ENCODE peak calls at places on chromosomes 4 and X, in eight cellular contexts. K is GM20000, C is body of pancreas, P is PC-9, I is glutamatergic neuron, S is ascending aorta, Q is tibial artery, Y is GM06990. D is an unnamed sample.

GRCh38 chrX:130171446-130172126 is at the start of gene RAB33A:
- DNase-seq in K (peak), C (no peak), P (no peak), I (peak), S (no peak), Q (no peak), Y (peak), D (no peak)

GRCh38 chr4:81460837-81461233 is 10.9 kb downstream of the RASGEF1B start:
- DNase-seq in K (no peak), C (no peak), P (no peak), I (no peak), S (no peak), Q (no peak), Y (no peak), D (no peak)

GRCh38 chr4:153573221-153573620 is 107.1 kb downstream of the TMEM131L start:
- DNase-seq in K (no peak), C (no peak), P (no peak), I (no peak), S (no peak), Q (no peak), Y (no peak), D (no peak)

GRCh38 chrX:41302293-41302868 is 31.6 kb upstream of the DDX3X start:
- DNase-seq in K (peak), C (no peak), P (peak), I (no peak), S (no peak), Q (no peak), Y (no peak), D (no peak)

GRCh38 chrX:47514553-47515235 is 31.7 kb upstream of the ZNF41 start:
- DNase-seq in K (no peak), C (no peak), P (peak), I (no peak), S (no peak), Q (no peak), Y (no peak), D (no peak)

GRCh38 chr4:71680706-71681105 is 103.2 kb downstream of the GC start:
- DNase-seq in K (no peak), C (no peak), P (no peak), I (no peak), S (no peak), Q (no peak), Y (no peak), D (no peak)

GRCh38 chr4:55364691-55365346 is 18.8 kb downstream of the SRD5A3 start:
- DNase-seq in K (no peak), C (no peak), P (no peak), I (no peak), S (no peak), Q (no peak), Y (no peak), D (no peak)

GRCh38 chr4:15213415-15213814 is 211.1 kb downstream of the CPEB2 start:
- DNase-seq in K (no peak), C (no peak), P (no peak), I (no peak), S (no peak), Q (no peak), Y (no peak), D (no peak)

GRCh38 chr4:8435656-8436121 is 4.8 kb downstream of the ACOX3 start:
- DNase-seq in K (peak), C (no peak), P (no peak), I (no peak), S (no peak), Q (no peak), Y (peak), D (no peak)

GRCh38 chr4:180058731-180059215 is 2184.4 kb upstream of the TENM3 start:
- DNase-seq in K (peak), C (peak), P (no peak), I (peak), S (peak), Q (no peak), Y (peak), D (peak)

GRCh38 chr4:180057198-180057821 is 2185.9 kb upstream of the TENM3 start:
- DNase-seq in K (peak), C (no peak), P (no peak), I (no peak), S (no peak), Q (no peak), Y (no peak), D (no peak)

GRCh38 chr4:180057891-180058643 is 2185.1 kb upstream of the TENM3 start:
- DNase-seq in K (peak), C (peak), P (no peak), I (peak), S (peak), Q (no peak), Y (peak), D (peak)

GRCh38 chr4:180059216-180059881 is 2183.9 kb upstream of the TENM3 start:
- DNase-seq in K (peak), C (peak), P (no peak), I (peak), S (peak), Q (no peak), Y (peak), D (peak)

GRCh38 chr4:180060159-180060889 is 2182.9 kb upstream of the TENM3 start:
- DNase-seq in K (peak), C (no peak), P (no peak), I (no peak), S (no peak), Q (no peak), Y (no peak), D (no peak)
- TF ChIP-seq CTCF in K (no peak), C (peak), P (no peak), I (peak), S (no peak), Q (no peak), Y (no peak), D (no peak)

GRCh38 chrX:45230410-45230809 is 29.7 kb upstream of the DIPK2B start:
- DNase-seq in K (no peak), C (no peak), P (no peak), I (no peak), S (no peak), Q (no peak), Y (no peak), D (no peak)
- TF ChIP-seq CTCF in K (no peak), C (no peak), P (no peak), I (no peak), S (no peak), Q (no peak), Y (no peak), D (no peak)

GRCh38 chr4:3765271-3766206 is 646 bp upstream of the ADRA2C start:
- DNase-seq in K (peak), C (peak), P (no peak), I (peak), S (peak), Q (peak), Y (no peak), D (peak)

GRCh38 chr4:3768842-3769641 is 2.9 kb downstream of the ADRA2C start:
- DNase-seq in K (no peak), C (no peak), P (no peak), I (no peak), S (no peak), Q (no peak), Y (no peak), D (no peak)

GRCh38 chr4:3767569-3768288 is 1.5 kb downstream of the ADRA2C start:
- DNase-seq in K (no peak), C (peak), P (no peak), I (peak), S (no peak), Q (no peak), Y (no peak), D (no peak)

GRCh38 chr4:3766207-3766790 is at the start of gene ADRA2C:
- DNase-seq in K (peak), C (peak), P (no peak), I (peak), S (no peak), Q (no peak), Y (no peak), D (peak)

DNA sequence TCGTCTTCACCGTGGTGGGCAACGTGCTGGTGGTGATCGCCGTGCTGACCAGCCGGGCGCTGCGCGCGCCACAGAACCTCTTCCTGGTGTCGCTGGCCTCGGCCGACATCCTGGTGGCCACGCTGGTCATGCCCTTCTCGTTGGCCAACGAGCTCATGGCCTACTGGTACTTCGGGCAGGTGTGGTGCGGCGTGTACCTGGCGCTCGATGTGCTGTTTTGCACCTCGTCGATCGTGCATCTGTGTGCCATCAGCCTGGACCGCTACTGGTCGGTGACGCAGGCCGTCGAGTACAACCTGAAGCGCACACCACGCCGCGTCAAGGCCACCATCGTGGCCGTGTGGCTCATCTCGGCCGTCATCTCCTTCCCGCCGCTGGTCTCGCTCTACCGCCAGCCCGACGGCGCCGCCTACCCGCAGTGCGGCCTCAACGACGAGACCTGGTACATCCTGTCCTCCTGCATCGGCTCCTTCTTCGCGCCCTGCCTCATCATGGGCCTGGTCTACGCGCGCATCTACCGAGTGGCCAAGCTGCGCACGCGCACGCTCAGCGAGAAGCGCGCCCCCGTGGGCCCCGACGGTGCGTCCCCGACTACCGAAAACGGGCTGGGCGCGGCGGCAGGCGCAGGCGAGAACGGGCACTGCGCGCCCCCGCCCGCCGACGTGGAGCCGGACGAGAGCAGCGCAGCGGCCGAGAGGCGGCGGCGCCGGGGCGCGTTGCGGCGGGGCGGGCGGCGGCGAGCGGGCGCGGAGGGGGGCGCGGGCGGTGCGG is 791 bp downstream of the ADRA2C start:
- DNase-seq in K (peak), C (no peak), P (no peak), I (peak), S (peak), Q (peak), Y (no peak), D (no peak)
- TF ChIP-seq CTCF in K (no peak), C (no peak), P (no peak), I (peak), S (no peak), Q (peak), Y (no peak), D (no peak)

DNA sequence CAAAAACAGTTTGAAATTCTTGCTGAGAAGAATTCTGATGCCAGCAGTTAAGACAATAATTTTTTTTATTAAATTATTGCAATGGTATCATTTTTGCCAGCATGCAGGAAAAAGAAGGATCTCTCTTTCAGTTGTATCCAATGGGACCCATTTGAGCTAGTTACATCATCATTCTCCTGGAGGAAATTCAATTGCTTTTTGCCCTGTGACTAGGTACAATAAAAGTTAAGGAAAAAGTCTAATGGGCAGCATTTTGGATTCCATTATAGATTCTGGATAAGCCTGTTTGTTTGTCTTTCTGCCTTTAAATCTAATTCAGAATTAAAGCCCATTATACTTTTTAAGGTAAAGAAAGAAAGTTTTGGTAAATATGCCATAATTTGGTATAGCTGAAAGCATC is 10.5 kb upstream of the FRYL start:
- DNase-seq in K (no peak), C (no peak), P (no peak), I (no peak), S (no peak), Q (no peak), Y (no peak), D (no peak)
- TF ChIP-seq CTCF in K (no peak), C (no peak), P (no peak), I (no peak), S (no peak), Q (no peak), Y (no peak), D (no peak)

GRCh38 chr4:163755013-163755412 is 260.5 kb downstream of the TMA16 start:
- DNase-seq in K (peak), C (no peak), P (no peak), I (no peak), S (no peak), Q (no peak), Y (no peak), D (no peak)
- TF ChIP-seq CTCF in K (peak), C (no peak), P (no peak), I (no peak), S (no peak), Q (no peak), Y (peak), D (no peak)